ENCODE peak calls at places on chromosome 21, in eight cellular contexts. Y is cerebellum, K is occipital lobe, B is A673, D is putamen, J is Right ventricle myocardium superior, S is thoracic aorta, E is T47D. X is an unnamed sample.

GRCh38 chr21:31988492-31989285 is 115.9 kb downstream of the HUNK start:
- DNase-seq in B (peak; percentile 25), D (no peak), Y (no peak), J (no peak), E (no peak), S (no peak), K (no peak), X (no peak)

GRCh38 chr21:17476006-17476405 is 36.8 kb upstream of the CXADR start:
- DNase-seq in K (no peak), E (no peak), B (no peak), S (no peak), D (no peak), Y (no peak), J (no peak), X (no peak)

GRCh38 chr21:35895598-35895997 is 164.7 kb downstream of the SETD4 start:
- DNase-seq in Y (no peak), K (no peak), J (no peak), D (no peak), B (no peak), E (no peak), S (no peak), X (no peak)

GRCh38 chr21:14675774-14676530 is 129.8 kb upstream of the SAMSN1 start:
- DNase-seq in B (no peak), J (no peak), K (no peak), E (peak; percentile 6), D (no peak), S (no peak), Y (no peak), X (no peak)

GRCh38 chr21:46489800-46490199 is 31.1 kb downstream of the DIP2A start:
- DNase-seq in J (no peak), D (no peak), Y (no peak), K (no peak), E (no peak), S (no peak), B (no peak), X (no peak)

GRCh38 chr21:45618287-45618686 is 25.2 kb upstream of the PCBP3 start:
- DNase-seq in J (no peak), E (no peak), Y (no peak), D (no peak), K (no peak), S (no peak), B (peak; percentile 79), X (peak; percentile 8)

GRCh38 chr21:32351428-32351827 is 41.4 kb downstream of the URB1 start:
- DNase-seq in K (no peak), Y (no peak), J (no peak), E (peak; percentile 94), D (no peak), B (no peak), S (no peak), X (no peak)

GRCh38 chr21:31343680-31344480 is at the start of gene TIAM1:
- DNase-seq in B (peak; percentile 31), E (peak; percentile 86), K (peak; percentile 70), D (peak; percentile 52), S (peak; percentile 5), Y (peak; percentile 90), J (peak; percentile 84), X (no peak)

GRCh38 chr21:16597768-16598167 is 868.0 kb downstream of the USP25 start:
- DNase-seq in S (no peak), E (no peak), Y (no peak), D (no peak), K (no peak), B (no peak), J (no peak), X (no peak)

GRCh38 chr21:35222021-35222420 is 172.9 kb upstream of the RUNX1 start:
- DNase-seq in B (no peak), J (no peak), E (peak; percentile 53), Y (no peak), S (no peak), K (no peak), D (no peak), X (no peak)

GRCh38 chr21:43866233-43866632 is 1.2 kb downstream of the AGPAT3 start:
- DNase-seq in Y (peak; percentile 57), J (peak; percentile 70), B (peak; percentile 71), S (no peak), D (peak; percentile 18), E (peak; percentile 27), K (peak; percentile 16), X (no peak)

GRCh38 chr21:28761709-28762356 is 230.8 kb downstream of the LTN1 start:
- DNase-seq in S (no peak), E (no peak), D (no peak), K (no peak), Y (no peak), J (no peak), B (no peak), X (no peak)

GRCh38 chr21:33479679-33480480 is at the start of gene TMEM50B:
- DNase-seq in Y (peak; percentile 97), K (peak; percentile 98), S (peak; percentile 78), B (peak; percentile 98), J (peak; percentile 97), D (peak; percentile 97), E (peak; percentile 97), X (peak; percentile 88)

GRCh38 chr21:34227386-34227852 is 136.4 kb upstream of the KCNE2 start:
- DNase-seq in Y (no peak), K (no peak), S (peak; percentile 19), E (no peak), B (no peak), D (no peak), J (no peak), X (no peak)

GRCh38 chr21:45898028-45898350 is 83.6 kb upstream of the COL6A1 start:
- DNase-seq in Y (no peak), S (no peak), E (no peak), B (no peak), D (no peak), K (no peak), J (no peak), X (no peak)

GRCh38 chr21:41624674-41625310 is 116.8 kb upstream of the TMPRSS2 start:
- DNase-seq in S (no peak), B (no peak), J (no peak), K (no peak), E (no peak), Y (no peak), D (no peak), X (no peak)

GRCh38 chr21:45325206-45326168 is 37.8 kb upstream of the POFUT2 start:
- DNase-seq in B (no peak), J (peak; percentile 36), E (no peak), S (no peak), Y (no peak), K (no peak), D (no peak), X (no peak)

GRCh38 chr21:15004721-15005370 is 60.0 kb downstream of the NRIP1 start:
- DNase-seq in E (no peak), S (no peak), D (no peak), Y (no peak), J (no peak), B (no peak), K (no peak), X (no peak)

GRCh38 chr21:40014394-40014793 is 147.2 kb downstream of the PCP4 start:
- DNase-seq in J (no peak), D (no peak), B (no peak), K (no peak), Y (no peak), S (no peak), E (no peak), X (no peak)

GRCh38 chr21:45126983-45127382 is 52.6 kb downstream of the ADARB1 start:
- DNase-seq in Y (no peak), J (no peak), E (no peak), D (no peak), K (no peak), B (no peak), S (no peak), X (no peak)

GRCh38 chr21:34558960-34559631 is 47.1 kb upstream of the KCNE1 start:
- DNase-seq in S (no peak), B (peak; percentile 31), E (no peak), J (no peak), D (no peak), K (no peak), Y (no peak), X (no peak)

GRCh38 chr21:37373539-37373938 is 7.0 kb downstream of the DYRK1A start:
- DNase-seq in B (no peak), Y (no peak), J (no peak), S (no peak), E (no peak), D (no peak), K (no peak), X (no peak)

GRCh38 chr21:28111151-28111619 is 881.5 kb downstream of the LTN1 start:
- DNase-seq in K (no peak), J (peak; percentile 57), Y (peak; percentile 65), E (no peak), D (peak; percentile 7), S (no peak), B (no peak), X (no peak)

GRCh38 chr21:43302769-43303168 is 124.2 kb downstream of the SIK1 start:
- DNase-seq in S (no peak), B (no peak), Y (no peak), D (no peak), J (peak; percentile 10), K (no peak), E (no peak), X (no peak)

GRCh38 chr21:15063821-15064575 is 802 bp downstream of the NRIP1 start:
- DNase-seq in J (peak; percentile 80), Y (peak; percentile 47), S (no peak), E (peak; percentile 52), B (peak; percentile 30), D (peak; percentile 17), K (peak; percentile 35), X (no peak)

GRCh38 chr21:42633858-42634257 is 19.6 kb upstream of the PDE9A start:
- DNase-seq in B (no peak), D (no peak), S (no peak), Y (no peak), K (no peak), J (no peak), E (no peak), X (no peak)

GRCh38 chr21:46145159-46145839 is 10.1 kb downstream of the FTCD start:
- DNase-seq in J (peak; percentile 34), Y (no peak), D (no peak), E (no peak), S (no peak), B (no peak), K (no peak), X (no peak)

GRCh38 chr21:46159841-46160562 is 4.6 kb upstream of the FTCD start:
- DNase-seq in Y (no peak), D (no peak), J (peak; percentile 35), K (no peak), E (no peak), B (no peak), S (no peak), X (no peak)

GRCh38 chr21:36516271-36516670 is 36.3 kb upstream of the CLDN14 start:
- DNase-seq in S (no peak), D (no peak), Y (no peak), J (no peak), K (no peak), B (no peak), E (no peak), X (no peak)

GRCh38 chr21:26512664-26513063 is 60.4 kb downstream of the CYYR1 start:
- DNase-seq in D (no peak), B (no peak), E (no peak), S (no peak), J (no peak), K (no peak), Y (no peak), X (no peak)

GRCh38 chr21:42471716-42472330 is 24.2 kb downstream of the RSPH1 start:
- DNase-seq in E (no peak), D (no peak), K (no peak), S (no peak), Y (no peak), B (no peak), J (no peak), X (peak; percentile 3)

GRCh38 chr21:44521928-44522752 is 17.9 kb downstream of the KRTAP10-1 start:
- DNase-seq in S (no peak), J (peak; percentile 33), K (no peak), Y (no peak), B (no peak), D (no peak), E (no peak), X (peak; percentile 9)

X was measured in activated B cell treated with CpG ODN at 0.5 μM for 24 hours.